ENCODE peak calls at places on chromosomes 7 and 10, in seven cellular contexts. R is body of pancreas, Y is colonic mucosa, B is transverse colon, F is cardiac muscle cell, V is SK-N-SH, G is GM23338. M is an unnamed sample.

GRCh38 chr10:3452234-3452633 is 279.7 kb upstream of the PITRM1 start:
- DNase-seq in R (no peak), Y (peak; percentile 15), B (no peak), F (no peak), V (no peak), G (peak; percentile 72), M (no peak)

GRCh38 chr7:49400891-49401550 is 372.4 kb upstream of the VWC2 start:
- DNase-seq in R (no peak), Y (no peak), B (no peak), F (no peak), V (no peak), G (no peak), M (no peak)

GRCh38 chr7:147586526-147586925 is 1004.0 kb upstream of the C7orf33 start:
- DNase-seq in R (no peak), Y (no peak), B (no peak), F (no peak), V (no peak), G (no peak), M (no peak)

GRCh38 chr10:78066728-78067430 is 33.2 kb downstream of the RPS24 start:
- DNase-seq in R (no peak), Y (no peak), B (no peak), F (no peak), V (no peak), G (no peak), M (no peak)

GRCh38 chr10:119546009-119546408 is 3.5 kb upstream of the RGS10 start:
- DNase-seq in R (no peak), Y (no peak), B (no peak), F (no peak), V (no peak), G (no peak), M (no peak)

GRCh38 chr10:48454302-48455054 is 148.0 kb downstream of the MAPK8 start:
- DNase-seq in R (no peak), Y (peak; percentile 17), B (no peak), F (peak; percentile 56), V (no peak), G (no peak), M (peak; percentile 6)

GRCh38 chr10:99521474-99522077 is 11.2 kb upstream of the NKX2-3 start:
- DNase-seq in R (no peak), Y (peak; percentile 18), B (no peak), F (no peak), V (peak; percentile 16), G (peak; percentile 73), M (no peak)

GRCh38 chr10:8060010-8060703 is 5.7 kb downstream of the GATA3 start:
- DNase-seq in R (no peak), Y (no peak), B (no peak), F (no peak), V (no peak), G (peak; percentile 45), M (no peak)

DNA sequence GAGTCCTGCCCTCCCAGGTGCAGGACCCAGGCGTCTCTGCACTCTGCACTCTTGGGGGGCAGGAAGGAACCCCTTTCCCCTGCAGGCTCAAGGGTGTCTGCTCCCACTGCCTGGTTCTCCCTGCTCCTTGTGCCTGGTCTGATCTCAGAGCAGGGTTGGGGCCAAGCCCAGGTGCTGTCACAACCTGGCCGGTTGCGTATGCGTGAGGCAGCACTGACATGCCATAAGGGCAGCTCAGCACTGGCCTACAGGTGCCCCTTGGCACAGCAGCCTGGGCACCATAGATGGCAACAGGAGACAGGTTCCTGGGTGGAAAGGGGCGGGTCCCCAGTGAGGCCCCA is 33.2 kb downstream of the DKK1 start:
- DNase-seq in R (no peak), Y (no peak), B (no peak), F (no peak), V (no peak), G (no peak), M (no peak)
- H3K27ac ChIP-seq in R (no peak overlapping the region), Y (no peak overlapping the region), B (no peak overlapping the region), F (no peak overlapping the region), V (no peak overlapping the region), G (no peak overlapping the region), M (no peak overlapping the region)

DNA sequence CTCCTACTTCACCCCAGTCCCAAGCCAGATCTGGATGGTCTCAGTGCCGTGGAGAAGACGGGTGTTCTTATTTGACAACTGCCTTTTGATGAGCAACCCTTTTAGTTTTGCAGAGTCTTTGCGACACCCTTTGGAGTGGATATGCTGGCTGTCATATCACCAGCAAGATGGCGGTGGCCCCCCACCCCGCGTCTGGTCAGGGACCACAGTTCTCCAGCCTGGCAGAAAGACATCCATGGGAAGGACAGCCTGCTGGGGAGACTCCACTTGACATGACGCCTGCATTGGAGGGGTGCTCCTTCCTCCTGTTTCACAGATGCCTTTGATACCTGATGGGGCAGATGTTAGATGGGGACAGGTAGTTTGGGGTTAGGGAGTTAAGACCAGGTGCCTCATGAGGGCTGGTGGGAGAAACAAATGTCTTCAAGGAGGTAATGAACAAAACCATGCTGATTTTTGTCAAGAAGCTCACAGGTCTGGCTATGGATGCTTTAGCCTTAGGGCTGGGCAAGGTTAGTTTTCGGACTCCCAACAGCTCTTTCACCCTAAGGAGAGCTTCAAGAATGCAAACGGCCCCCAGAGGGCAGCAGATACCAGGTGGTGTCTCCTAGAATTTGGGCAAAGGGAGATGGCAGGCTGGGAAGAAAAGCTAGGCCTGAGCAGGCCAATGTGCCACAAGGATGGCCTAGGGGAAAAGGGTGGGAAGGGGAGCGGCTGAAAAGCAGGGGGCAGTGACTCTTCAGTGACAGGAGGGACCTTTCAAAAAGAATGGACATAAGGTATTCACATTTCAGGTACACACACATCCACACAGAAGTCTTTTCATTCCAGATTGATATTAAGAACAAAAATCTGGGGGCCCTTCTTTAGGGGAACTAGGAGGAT is 95.2 kb downstream of the CLEC2L start:
- DNase-seq in R (peak; percentile 47), Y (peak; percentile 35), B (peak; percentile 35), F (peak; percentile 48), V (peak; percentile 48), G (peak; percentile 79), M (peak; percentile 38)
- TF ChIP-seq CTCF in R (peak; percentile 44), Y (peak; percentile 19), B (peak; percentile 21), F (peak; percentile 49), V (peak; percentile 71), G (peak; percentile 80), M (peak; percentile 46)

DNA sequence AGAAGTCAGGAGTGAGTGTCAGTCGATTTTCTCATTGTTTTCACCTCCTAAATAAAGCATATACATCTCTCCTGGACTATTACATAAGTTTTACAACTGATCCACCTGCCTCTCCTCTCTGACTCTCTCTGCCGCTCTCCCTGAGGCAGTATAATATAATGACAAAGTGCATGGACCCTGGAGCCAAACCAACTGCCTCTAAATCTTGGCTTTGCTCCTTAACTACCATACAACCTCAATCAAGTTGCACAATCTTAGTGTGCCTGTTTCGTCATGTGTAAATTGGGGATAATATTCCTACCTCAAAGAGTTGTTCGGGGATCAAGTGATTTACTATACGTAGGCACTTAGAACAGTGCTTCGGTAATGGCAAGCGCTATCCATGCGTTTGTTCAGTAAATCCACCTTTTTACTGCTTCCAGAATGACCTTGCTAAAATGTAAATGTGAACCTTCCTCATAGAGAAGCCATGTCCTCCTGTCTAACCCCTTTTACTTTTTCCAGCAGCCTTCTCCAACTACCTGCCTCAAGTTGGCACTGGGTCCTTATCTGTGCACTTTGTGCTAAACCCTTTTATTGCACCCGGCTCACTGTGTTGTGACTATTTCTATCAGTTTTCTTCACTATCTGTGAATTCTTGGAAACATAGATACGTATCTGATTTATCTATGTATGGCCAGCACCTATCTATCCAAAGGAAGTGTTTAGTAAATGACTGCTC is 30.6 kb upstream of the DLD start:
- DNase-seq in R (no peak), Y (peak; percentile 72), B (peak; percentile 71), F (no peak), V (no peak), G (no peak), M (no peak)
- H3K27ac ChIP-seq in R (peak overlapping the region; percentile 43), Y (peak overlapping the region; percentile 74), B (peak overlapping the region; percentile 61), F (no peak overlapping the region), V (no peak overlapping the region), G (no peak overlapping the region), M (no peak overlapping the region)

GRCh38 chr10:123897146-123897545 is 5.5 kb upstream of the CPXM2 start:
- DNase-seq in R (no peak), Y (no peak), B (no peak), F (no peak), V (no peak), G (peak; percentile 51), M (no peak)
- TF ChIP-seq CTCF in R (no peak), Y (no peak), B (no peak), F (peak; percentile 16), V (no peak), G (peak; percentile 83), M (peak; percentile 32)

DNA sequence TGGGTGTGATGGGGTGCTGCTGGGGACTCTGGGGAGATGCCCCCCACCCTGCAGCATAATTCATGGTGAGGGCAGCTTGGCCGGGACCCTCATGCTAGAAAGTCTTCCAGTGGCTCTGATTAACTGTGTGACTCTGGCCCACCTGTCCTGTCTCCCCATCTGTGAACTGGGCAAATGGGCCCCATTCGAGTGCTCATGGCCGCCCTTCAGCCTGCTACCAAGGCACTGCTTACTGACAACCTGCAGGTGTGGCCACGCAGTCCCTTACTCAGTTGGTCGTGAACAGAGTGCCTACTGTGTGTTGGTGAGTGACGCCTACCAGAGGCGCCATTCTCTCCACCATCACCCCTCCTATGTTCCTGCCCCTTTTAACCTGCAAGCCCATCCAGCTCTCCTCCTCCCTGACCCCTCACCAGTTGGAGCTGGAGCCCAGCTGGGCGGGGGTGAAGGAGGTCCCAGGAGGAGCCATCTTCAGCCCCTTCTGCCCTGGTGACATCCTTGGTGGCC is 109.4 kb downstream of the ZMIZ1 start:
- DNase-seq in R (no peak), Y (no peak), B (no peak), F (no peak), V (no peak), G (no peak), M (no peak)
- H3K27ac ChIP-seq in R (no peak overlapping the region), Y (no peak overlapping the region), B (peak overlapping the region; percentile 51), F (peak overlapping the region; percentile 80), V (peak overlapping the region; percentile 81), G (no peak overlapping the region), M (peak overlapping the region; percentile 66)

GRCh38 chr10:76305930-76306612 is 874.6 kb downstream of the LRMDA start:
- DNase-seq in R (no peak), Y (no peak), B (no peak), F (no peak), V (no peak), G (no peak), M (no peak)

GRCh38 chr10:76302491-76302890 is 871.1 kb downstream of the LRMDA start:
- DNase-seq in R (no peak), Y (no peak), B (no peak), F (no peak), V (no peak), G (no peak), M (no peak)

GRCh38 chr10:76302936-76303656 is 871.7 kb downstream of the LRMDA start:
- DNase-seq in R (no peak), Y (no peak), B (no peak), F (peak; percentile 67), V (no peak), G (no peak), M (no peak)

GRCh38 chr10:76301950-76302349 is 870.5 kb downstream of the LRMDA start:
- DNase-seq in R (no peak), Y (no peak), B (no peak), F (peak; percentile 74), V (no peak), G (no peak), M (peak; percentile 15)

GRCh38 chr10:76303682-76304316 is 872.4 kb downstream of the LRMDA start:
- DNase-seq in R (peak; percentile 69), Y (peak; percentile 64), B (peak; percentile 63), F (peak; percentile 92), V (peak; percentile 70), G (peak; percentile 89), M (peak; percentile 84)
- TF ChIP-seq CTCF in R (peak; percentile 58), Y (peak; percentile 44), B (peak; percentile 26), F (peak; percentile 70), V (peak; percentile 58), G (peak; percentile 88), M (peak; percentile 84)

GRCh38 chr7:11188529-11189310 is 215.0 kb downstream of the PHF14 start:
- DNase-seq in R (no peak), Y (no peak), B (no peak), F (no peak), V (no peak), G (peak; percentile 64), M (peak; percentile 17)
- H3K27ac ChIP-seq in R (no peak overlapping the region), Y (no peak overlapping the region), B (no peak overlapping the region), F (no peak overlapping the region), V (no peak overlapping the region), G (no peak overlapping the region), M (no peak overlapping the region)

M was measured in WERI-Rb-1.